ENCODE peak calls at places on chromosomes 12 and 14, in five cellular contexts. B is NCI-H345; C is activated T-helper 1 cell treated with anti-CD3 and anti-CD28 coated beads, Interleukin-2, amount 50 U/mL, for 16 hours; U is KBM-7; K is SIG-M5. X is an unnamed sample.

GRCh38 chr12:120065472-120065871 is 51.1 kb downstream of the RAB35 start:
- DNase-seq in B (no peak), C (no peak), U (no peak), K (no peak), X (no peak)

GRCh38 chr12:71585218-71585617 is 78.4 kb downstream of the ZFC3H1 start:
- DNase-seq in K (no peak), C (no peak), B (no peak), U (no peak), X (no peak)

GRCh38 chr12:115710104-115710564 is 567.4 kb downstream of the MED13L start:
- DNase-seq in K (no peak), C (no peak), U (no peak), B (no peak), X (no peak)

GRCh38 chr12:52093346-52093745 is 13.8 kb downstream of the SMIM41 start:
- DNase-seq in U (no peak), C (no peak), B (no peak), K (no peak), X (no peak)

GRCh38 chr12:85720308-85721033 is 115.7 kb downstream of the RASSF9 start:
- DNase-seq in K (no peak), B (no peak), C (no peak), U (no peak), X (no peak)

GRCh38 chr14:85622106-85622505 is 92.2 kb downstream of the FLRT2 start:
- DNase-seq in C (no peak), K (no peak), B (no peak), U (no peak), X (no peak)

GRCh38 chr12:66282244-66282643 is 20.0 kb upstream of the HELB start:
- DNase-seq in U (no peak), C (no peak), B (no peak), K (no peak), X (no peak)

GRCh38 chr12:131929530-131930456 is 717 bp downstream of the PUS1 start:
- DNase-seq in U (peak), C (no peak), B (peak), K (no peak), X (no peak)

GRCh38 chr12:120536064-120536791 is 2.1 kb downstream of the RNF10 start:
- DNase-seq in C (no peak), K (no peak), U (no peak), B (no peak), X (no peak)

GRCh38 chr12:49587174-49587908 is 18.1 kb downstream of the FAM186B start:
- DNase-seq in K (no peak), B (no peak), U (no peak), C (no peak), X (no peak)

GRCh38 chr12:95102916-95103671 is 29.7 kb upstream of the NR2C1 start:
- DNase-seq in U (peak), K (peak), C (peak), B (peak), X (no peak)

GRCh38 chr12:30323008-30323407 is 372.7 kb downstream of the IPO8 start:
- DNase-seq in K (no peak), B (no peak), C (no peak), U (no peak), X (no peak)

GRCh38 chr14:68020999-68021663 is 201.6 kb downstream of the RAD51B start:
- DNase-seq in U (no peak), B (peak), C (no peak), K (no peak), X (no peak)

GRCh38 chr14:65006251-65006721 is 19.6 kb downstream of the FNTB start:
- DNase-seq in C (no peak), U (no peak), B (no peak), K (no peak), X (no peak)

GRCh38 chr14:100439781-100440180 is 116.6 kb downstream of the SLC25A47 start:
- DNase-seq in C (no peak), K (no peak), B (no peak), U (no peak), X (no peak)

GRCh38 chr12:65566776-65567175 is 257.5 kb upstream of the HMGA2 start:
- DNase-seq in K (no peak), B (no peak), C (no peak), U (no peak), X (no peak)

GRCh38 chr12:168763-169525 is 45.0 kb downstream of the SLC6A12 start:
- DNase-seq in C (no peak), B (no peak), K (no peak), U (peak), X (peak)

GRCh38 chr12:5154091-5154490 is 110.4 kb downstream of the KCNA5 start:
- DNase-seq in B (no peak), C (no peak), U (no peak), K (no peak), X (no peak)

GRCh38 chr12:8648598-8649205 is 13.9 kb downstream of the MFAP5 start:
- DNase-seq in K (no peak), C (peak), U (no peak), B (no peak), X (no peak)

GRCh38 chr14:70358631-70359030 is 852 bp downstream of the COX16 start:
- DNase-seq in B (no peak), K (no peak), U (no peak), C (no peak), X (no peak)

GRCh38 chr14:58978336-58978735 is 210.1 kb upstream of the DAAM1 start:
- DNase-seq in B (no peak), U (no peak), C (no peak), K (no peak), X (no peak)

GRCh38 chr12:34403706-34404376 is 381.5 kb downstream of the ALG10 start:
- DNase-seq in B (no peak), C (no peak), U (no peak), K (no peak), X (no peak)

GRCh38 chr14:58014778-58015177 is 137.2 kb downstream of the ARMH4 start:
- DNase-seq in K (no peak), C (no peak), B (no peak), U (no peak), X (no peak)

GRCh38 chr12:100795193-100796179 is 910 bp downstream of the ANO4 start:
- DNase-seq in U (no peak), B (no peak), K (no peak), C (no peak), X (no peak)

GRCh38 chr12:32609966-32610365 is 69.1 kb upstream of the DNM1L start:
- DNase-seq in B (no peak), K (no peak), U (no peak), C (no peak), X (no peak)

GRCh38 chr14:38481939-38482678 is 226.2 kb upstream of the CLEC14A start:
- DNase-seq in U (no peak), B (peak), C (no peak), K (no peak), X (no peak)

GRCh38 chr12:62749586-62749985 is 185.4 kb downstream of the PPM1H start:
- DNase-seq in U (no peak), C (no peak), K (no peak), B (no peak), X (no peak)

GRCh38 chr12:122356192-122356635 is 66.3 kb downstream of the CLIP1 start:
- DNase-seq in C (peak), U (peak), K (no peak), B (peak), X (peak)

GRCh38 chr14:92687681-92688433 is 60.6 kb downstream of the LGMN start:
- DNase-seq in B (peak), U (no peak), C (no peak), K (no peak), X (no peak)

GRCh38 chr14:55938249-55938791 is 179.9 kb upstream of the PELI2 start:
- DNase-seq in B (peak), C (no peak), U (no peak), K (no peak), X (no peak)

GRCh38 chr12:47874316-47874715 is 30.5 kb downstream of the VDR start:
- DNase-seq in B (no peak), C (no peak), K (no peak), U (no peak), X (no peak)

GRCh38 chr12:69189378-69189978 is 49.9 kb upstream of the CPSF6 start:
- DNase-seq in K (no peak), U (peak), B (no peak), C (no peak), X (no peak)

GRCh38 chr12:47413806-47414205 is 292.0 kb downstream of the RPAP3 start:
- DNase-seq in U (no peak), B (no peak), C (no peak), K (no peak), X (no peak)